ENCODE peak calls at places on chromosomes 5 and 9, in six cellular contexts. F, A, O, J, D and B are unnamed samples. For H3K36me3, the result is how much of the 10 kb centered on the place peaks cover.

GRCh38 chr5:53423724-53424123 is 56.7 kb upstream of the FST start:
- DNase-seq in J (no peak), F (no peak), A (peak), O (no peak), D (no peak), B (no peak)

GRCh38 chr5:145915970-145916638 is 20.3 kb upstream of the SH3RF2 start:
- DNase-seq in J (no peak), O (no peak), D (no peak), F (no peak), A (no peak), B (no peak)

GRCh38 chr9:26706223-26706622 is 186.4 kb downstream of the CAAP1 start:
- DNase-seq in O (no peak), A (no peak), F (no peak), D (no peak), J (no peak), B (no peak)

GRCh38 chr9:35096035-35096849 is at the start of gene PIGO:
- DNase-seq in O (peak), F (peak), A (peak), D (peak), J (peak), B (peak)

GRCh38 chr5:69083412-69083811 is 10.4 kb upstream of the SLC30A5 start:
- DNase-seq in J (no peak), F (no peak), D (no peak), O (peak), A (peak), B (no peak)

GRCh38 chr5:120655828-120656435 is 191.8 kb downstream of the PRR16 start:
- DNase-seq in A (peak), D (no peak), O (peak), F (peak), J (peak), B (no peak)

GRCh38 chr9:12426198-12426864 is 266.9 kb upstream of the TYRP1 start:
- DNase-seq in D (no peak), J (no peak), A (peak), F (no peak), O (no peak), B (no peak)

GRCh38 chr5:61182449-61182848 is 20.2 kb upstream of the SMIM15 start:
- DNase-seq in D (no peak), O (peak), A (no peak), J (no peak), F (no peak), B (peak)

GRCh38 chr9:9318959-9319505 is 1293.8 kb downstream of the PTPRD start:
- DNase-seq in A (no peak), J (no peak), D (no peak), F (no peak), O (no peak), B (no peak)

GRCh38 chr5:126645132-126645531 is 44.4 kb downstream of the PHAX start:
- DNase-seq in J (no peak), F (no peak), O (no peak), A (peak), D (no peak), B (no peak)

GRCh38 chr9:128819716-128820664 is 1.7 kb downstream of the ENDOG start:
- DNase-seq in A (peak), O (peak), D (no peak), J (no peak), F (no peak), B (no peak)

GRCh38 chr5:87081511-87082372 is 185.9 kb upstream of the RASA1 start:
- DNase-seq in A (no peak), D (peak), F (peak), O (peak), J (peak), B (peak)

GRCh38 chr5:152113401-152113800 is 188.8 kb upstream of the GLRA1 start:
- DNase-seq in F (no peak), O (no peak), D (no peak), J (no peak), A (no peak), B (peak)

GRCh38 chr9:81776390-81776789 is 87.0 kb upstream of the TLE1 start:
- DNase-seq in A (no peak), O (no peak), J (no peak), F (no peak), D (no peak), B (no peak)

GRCh38 chr5:149279651-149280050 is 8.0 kb downstream of the AFAP1L1 start:
- DNase-seq in F (no peak), A (no peak), J (no peak), O (no peak), D (no peak), B (no peak)

GRCh38 chr5:133746834-133747233 is 134.5 kb upstream of the FSTL4 start:
- DNase-seq in O (peak), J (peak), D (no peak), A (peak), F (no peak), B (no peak)

GRCh38 chr5:16837305-16837704 is 98.8 kb downstream of the MYO10 start:
- DNase-seq in A (no peak), J (no peak), F (no peak), O (no peak), D (no peak), B (no peak)

GRCh38 chr5:117943120-117943519 is 1045.2 kb downstream of the DTWD2 start:
- DNase-seq in A (no peak), F (no peak), J (no peak), D (no peak), O (no peak), B (no peak)

GRCh38 chr9:87338075-87338989 is 159.3 kb upstream of the DAPK1 start:
- DNase-seq in D (no peak), J (no peak), O (no peak), F (no peak), A (no peak), B (no peak)

GRCh38 chr5:157431544-157432200 is 28.3 kb upstream of the NIPAL4 start:
- DNase-seq in F (no peak), D (no peak), J (peak), A (peak), O (peak), B (peak)

GRCh38 chr5:16384222-16384621 is 81.4 kb downstream of the ZNF622 start:
- DNase-seq in O (no peak), F (no peak), J (no peak), D (no peak), A (no peak), B (no peak)

GRCh38 chr5:4295663-4296339 is 700.2 kb downstream of the IRX1 start:
- DNase-seq in F (no peak), J (no peak), O (peak), A (peak), D (no peak), B (no peak)

GRCh38 chr5:179409806-179410205 is 64.5 kb upstream of the ADAMTS2 start:
- DNase-seq in A (no peak), O (peak), J (no peak), F (no peak), D (no peak), B (no peak)

GRCh38 chr9:113187935-113188595 is 33.0 kb downstream of the FKBP15 start:
- DNase-seq in D (peak), O (no peak), A (peak), J (no peak), F (no peak), B (no peak)

GRCh38 chr5:34582364-34582763 is 73.8 kb upstream of the RAI14 start:
- DNase-seq in O (peak), A (no peak), J (no peak), D (no peak), F (no peak), B (no peak)

GRCh38 chr5:133754575-133755169 is 142.3 kb upstream of the FSTL4 start:
- DNase-seq in F (peak), J (peak), D (no peak), O (peak), A (peak), B (no peak)

GRCh38 chr9:115593587-115594091 is 475.7 kb upstream of the TNC start:
- DNase-seq in F (no peak), J (peak), A (peak), D (no peak), O (peak), B (peak)

GRCh38 chr5:146840016-146840415 is 38.5 kb downstream of the PPP2R2B start:
- DNase-seq in F (no peak), A (no peak), O (no peak), J (no peak), D (no peak), B (no peak)

GRCh38 chr5:91291628-91292569 is 91.2 kb downstream of the ARRDC3 start:
- DNase-seq in J (no peak), F (no peak), A (no peak), O (peak), D (no peak), B (no peak)

GRCh38 chr5:136677219-136677618 is 311.9 kb upstream of the TRPC7 start:
- DNase-seq in F (no peak), A (peak), J (no peak), O (no peak), D (no peak), B (no peak)

GRCh38 chr5:80408976-80409926 is 1.4 kb downstream of the ZFYVE16 start:
- DNase-seq in A (peak), F (no peak), J (no peak), D (no peak), O (peak), B (no peak)
- H3K27ac ChIP-seq in A (peak), F (no peak), J (no peak), D (no peak), O (peak), B (no peak)

GRCh38 chr9:123081824-123082223 is 48.4 kb downstream of the GPR21 start:
- DNase-seq in F (no peak), A (peak), J (peak), D (no peak), O (peak), B (peak)
- H3K36me3 ChIP-seq in F (half or more), A (under half), J (half or more), D (under half), O (under half), B (under half)

GRCh38 chr5:139296198-139296597 is 2.7 kb downstream of the MATR3 start:
- DNase-seq in D (no peak), O (no peak), F (no peak), A (no peak), J (no peak), B (no peak)
- H3K4me3 ChIP-seq in D (no peak), O (peak), F (peak), A (peak), J (peak), B (peak)

GRCh38 chr5:124883686-124884085 is 137.2 kb upstream of the ZNF608 start:
- DNase-seq in J (no peak), D (no peak), A (no peak), F (no peak), O (no peak), B (no peak)
- H3K27ac ChIP-seq in J (no peak), D (no peak), A (no peak), F (no peak), O (no peak), B (no peak)

DNA sequence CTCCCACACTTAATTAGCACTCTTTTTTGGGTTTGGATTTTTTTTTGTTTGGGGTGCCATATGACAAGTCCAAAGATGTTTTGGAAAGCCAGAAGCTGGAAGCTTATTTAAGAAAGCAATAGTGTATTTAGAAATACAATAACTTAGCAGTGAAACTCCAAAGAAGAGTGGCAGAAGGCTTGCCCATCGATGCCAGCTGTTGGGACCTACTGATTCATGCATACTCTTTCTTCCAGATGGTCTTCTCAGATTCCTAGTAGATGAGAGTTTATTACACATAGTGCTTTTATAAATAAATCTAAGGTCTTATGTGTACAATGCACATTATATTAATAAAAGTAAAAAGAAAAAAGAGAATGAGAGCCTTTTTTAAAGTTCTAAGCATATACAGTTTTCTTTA is 374.6 kb downstream of the OSTF1 start:
- DNase-seq in O (no peak), D (no peak), A (no peak), J (no peak), F (no peak), B (no peak)
- H3K36me3 ChIP-seq in O (under half), D (under half), A (under half), J (under half), F (under half), B (under half)

GRCh38 chr5:88677943-88678779 is 204.8 kb downstream of the MEF2C start:
- DNase-seq in D (no peak), J (no peak), A (no peak), F (no peak), O (no peak), B (no peak)
- H3K4me3 ChIP-seq in D (no peak), J (no peak), A (no peak), F (no peak), O (no peak), B (no peak)

DNA sequence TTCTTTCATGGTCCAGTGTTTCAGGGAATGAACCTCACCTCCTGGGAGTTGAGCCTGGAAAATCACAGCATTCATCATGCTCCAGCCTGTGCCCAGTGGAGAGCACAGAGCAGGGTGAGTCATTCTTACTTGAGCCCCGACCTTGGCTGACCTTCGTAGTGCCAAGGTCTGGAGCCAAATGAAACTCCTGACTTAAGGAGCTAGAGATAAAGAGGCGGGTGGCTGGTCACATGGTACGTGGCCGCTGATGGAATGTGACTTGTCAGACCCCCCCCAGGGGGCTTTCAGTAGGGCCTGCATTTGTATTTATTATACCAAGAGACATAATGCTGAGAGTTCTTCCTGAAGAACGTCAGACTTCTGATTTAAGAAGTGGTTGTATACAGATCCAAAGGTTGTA is 15.0 kb upstream of the PIP5K1B start:
- DNase-seq in A (no peak), F (peak), O (peak), J (no peak), D (peak), B (no peak)
- H3K27ac ChIP-seq in A (no peak), F (peak), O (no peak), J (no peak), D (no peak), B (no peak)